ENCODE peak calls at places on chromosomes 2 and 18, in four cellular contexts. S is GM12878, Q is ovary, F is Panc1. Y is an unnamed sample. For H3K4me1 and H3K9me3, the result is how much of the 10 kb centered on the place peaks cover.

GRCh38 chr2:74440378-74441110 is 1.2 kb downstream of the RTKN start:
- DNase-seq in S (no peak), Q (peak), F (no peak), Y (peak)

GRCh38 chr2:205684871-205685313 is 2.6 kb downstream of the NRP2 start:
- DNase-seq in S (no peak), Q (peak), F (no peak), Y (no peak)

GRCh38 chr2:218991674-218992168 is 1.5 kb downstream of the CRYBA2 start:
- DNase-seq in S (no peak), Q (no peak), F (no peak), Y (no peak)

GRCh38 chr2:99698896-99699295 is 209.1 kb upstream of the REV1 start:
- DNase-seq in S (no peak), Q (no peak), F (no peak), Y (no peak)

GRCh38 chr18:55489742-55490055 is 98.3 kb downstream of the TCF4 start:
- DNase-seq in S (peak), Q (no peak), F (no peak), Y (no peak)

GRCh38 chr2:234293973-234294372 is 202.9 kb downstream of the ARL4C start:
- DNase-seq in S (no peak), Q (no peak), F (no peak), Y (no peak)

GRCh38 chr18:59672125-59672769 is 25.0 kb downstream of the CCBE1 start:
- DNase-seq in S (no peak), Q (no peak), F (no peak), Y (no peak)

GRCh38 chr2:224507789-224508188 is 77.4 kb downstream of the CUL3 start:
- DNase-seq in S (no peak), Q (no peak), F (no peak), Y (no peak)

GRCh38 chr2:128304330-128304714 is 14.3 kb downstream of the HS6ST1 start:
- DNase-seq in S (no peak), Q (peak), F (no peak), Y (peak)

GRCh38 chr18:4108016-4108415 is 347.1 kb downstream of the DLGAP1 start:
- DNase-seq in S (no peak), Q (no peak), F (no peak), Y (no peak)

DNA sequence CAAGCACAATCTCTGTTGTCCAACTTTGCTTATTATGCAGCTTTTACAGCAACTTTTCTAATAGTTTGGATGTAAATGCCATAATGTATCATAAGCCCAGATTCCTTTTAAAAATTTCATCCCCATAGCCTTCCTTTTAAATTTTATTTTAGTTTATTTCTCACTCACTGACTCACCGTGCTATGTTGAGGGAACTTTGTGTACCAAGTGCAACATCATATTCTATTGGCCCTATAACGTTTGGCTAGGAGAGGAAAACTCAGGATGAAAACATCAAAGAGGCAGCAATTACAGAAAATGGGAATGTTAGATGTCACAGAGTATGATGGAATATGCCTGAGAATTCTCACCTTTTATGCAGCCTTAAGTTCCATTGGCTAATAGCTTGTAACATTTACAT is 135.5 kb downstream of the LCLAT1 start:
- DNase-seq in S (no peak), Q (no peak), F (no peak), Y (no peak)
- TF ChIP-seq CTCF in S (no peak), Q (no peak), F (no peak), Y (no peak)

DNA sequence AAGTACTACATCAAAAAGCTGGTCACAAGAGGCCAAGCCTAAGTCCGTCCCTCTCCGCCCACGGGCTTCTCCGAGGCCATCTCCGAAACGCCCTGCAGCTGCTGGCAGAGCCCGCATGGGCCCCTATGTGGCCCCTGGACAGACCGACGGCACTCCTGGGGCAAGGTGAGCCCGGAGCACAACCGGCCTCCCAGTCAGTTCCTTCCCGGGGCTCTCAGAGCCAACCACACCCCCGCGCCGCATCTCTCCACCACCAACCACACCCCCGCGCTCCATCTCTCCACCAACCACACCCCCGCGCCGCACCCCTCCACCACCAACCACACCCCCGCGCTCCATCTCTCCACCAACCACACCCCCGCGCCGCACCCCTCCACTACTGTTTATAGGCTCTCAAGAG is 93.5 kb downstream of the ZNF516 start:
- DNase-seq in S (no peak), Q (peak), F (no peak), Y (no peak)
- H3K4me1 ChIP-seq in S (under half), Q (under half), F (under half), Y (under half)

DNA sequence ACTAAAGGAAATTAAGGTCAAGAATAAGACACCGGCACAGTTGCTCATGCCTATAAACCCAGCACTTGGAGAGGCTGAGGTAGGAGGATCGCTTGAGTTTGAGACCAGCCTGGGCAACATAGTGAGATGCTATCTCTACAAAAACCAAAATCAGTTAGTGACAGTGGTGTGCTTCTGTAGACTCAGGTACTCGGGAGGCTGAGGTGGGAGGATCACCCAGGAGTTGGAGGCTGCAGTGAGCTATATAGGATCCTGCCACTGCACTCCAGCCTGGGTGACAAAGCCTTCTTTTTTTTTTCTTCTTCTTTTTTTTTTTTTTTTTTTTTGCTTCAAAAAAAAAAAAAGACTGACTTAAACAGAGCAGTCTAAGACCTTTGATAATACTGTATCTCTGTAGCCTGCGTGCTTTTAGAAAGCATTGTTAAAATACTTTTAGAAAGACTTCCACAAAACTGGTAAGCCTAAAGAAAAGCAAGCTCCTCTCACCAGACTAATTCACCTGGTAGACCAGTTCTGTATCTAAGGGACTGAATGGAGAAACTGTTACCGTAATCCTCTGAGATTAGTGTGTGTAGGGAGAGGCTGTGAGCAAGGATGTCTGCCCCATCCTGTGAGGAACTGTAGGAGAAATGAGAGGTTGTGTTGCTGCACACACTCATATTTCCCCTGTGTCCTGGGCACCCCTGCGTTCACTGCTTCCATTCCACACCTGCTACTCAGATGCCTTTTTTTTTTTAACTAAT is 10.8 kb downstream of the RAB12 start:
- DNase-seq in S (no peak), Q (no peak), F (no peak), Y (no peak)
- H3K9me3 ChIP-seq in S (under half), Q (under half), F (under half), Y (under half)

GRCh38 chr2:134452042-134452733 is 198.3 kb downstream of the MGAT5 start:
- DNase-seq in S (no peak), Q (no peak), F (no peak), Y (no peak)
- TF ChIP-seq CTCF in S (no peak), Q (no peak), F (no peak), Y (no peak)

GRCh38 chr2:64650257-64650656 is 3.5 kb downstream of the SERTAD2 start:
- DNase-seq in S (no peak), Q (no peak), F (no peak), Y (no peak)

GRCh38 chr2:64651590-64651989 is 2.1 kb downstream of the SERTAD2 start:
- DNase-seq in S (no peak), Q (no peak), F (no peak), Y (no peak)

GRCh38 chr2:64649626-64650025 is 4.1 kb downstream of the SERTAD2 start:
- DNase-seq in S (no peak), Q (no peak), F (no peak), Y (peak)

GRCh38 chr2:64650722-64651338 is 2.9 kb downstream of the SERTAD2 start:
- DNase-seq in S (no peak), Q (no peak), F (no peak), Y (no peak)

GRCh38 chr2:64649013-64649484 is 4.7 kb downstream of the SERTAD2 start:
- DNase-seq in S (no peak), Q (no peak), F (no peak), Y (no peak)
- H3K4me1 ChIP-seq in S (under half), Q (under half), F (half or more), Y (under half)

Y was measured in pancreas.